ENCODE peak calls at places on chromosomes 4 and X, in eight cellular contexts. G, R, M, U, L, I, E and O are unnamed samples.
A peak's percentile ranks its signal among the peaks of the same experiment; 100 is the strongest.

GRCh38 chr4:8852118-8852704 is 19.4 kb downstream of the HMX1 start:
- DNase-seq in G (no peak), R (peak; percentile 24), M (no peak), U (no peak), L (no peak), I (no peak), E (no peak), O (no peak)

GRCh38 chrX:63855896-63856295 is 70.9 kb upstream of the ARHGEF9 start:
- DNase-seq in G (no peak), R (no peak), M (no peak), U (no peak), L (no peak), I (no peak), E (no peak), O (no peak)

GRCh38 chrX:112852850-112853249 is 12.2 kb upstream of the AMOT start:
- DNase-seq in G (no peak), R (no peak), M (no peak), U (no peak), L (no peak), I (no peak), E (no peak), O (no peak)

GRCh38 chrX:25156323-25156722 is 140.6 kb upstream of the ARX start:
- DNase-seq in G (no peak), R (no peak), M (peak; percentile 15), U (no peak), L (no peak), I (no peak), E (no peak), O (no peak)

GRCh38 chr4:55604996-55605395 is 13.0 kb upstream of the PDCL2 start:
- DNase-seq in G (peak; percentile 2), R (no peak), M (no peak), U (no peak), L (no peak), I (no peak), E (no peak), O (no peak)

GRCh38 chr4:150510176-150510875 is 71.6 kb upstream of the MAB21L2 start:
- DNase-seq in G (peak; percentile 15), R (no peak), M (peak; percentile 65), U (no peak), L (no peak), I (no peak), E (no peak), O (peak; percentile 6)

GRCh38 chr4:41204400-41204978 is 9.9 kb downstream of the APBB2 start:
- DNase-seq in G (no peak), R (no peak), M (peak; percentile 68), U (no peak), L (peak; percentile 64), I (peak; percentile 30), E (peak; percentile 67), O (peak; percentile 67)

GRCh38 chrX:152817082-152817744 is 13.3 kb downstream of the CETN2 start:
- DNase-seq in G (peak; percentile 38), R (no peak), M (peak; percentile 65), U (peak; percentile 26), L (no peak), I (no peak), E (no peak), O (no peak)

GRCh38 chr4:183438458-183439113 is 5.8 kb upstream of the CDKN2AIP start:
- DNase-seq in G (no peak), R (no peak), M (peak; percentile 94), U (peak; percentile 41), L (peak; percentile 98), I (peak; percentile 70), E (peak; percentile 98), O (peak; percentile 82)

GRCh38 chr4:155703486-155704227 is 37.0 kb downstream of the GUCY1A1 start:
- DNase-seq in G (no peak), R (no peak), M (peak; percentile 48), U (no peak), L (no peak), I (no peak), E (peak; percentile 57), O (no peak)

GRCh38 chr4:180828455-180829018 is 1414.7 kb upstream of the TENM3 start:
- DNase-seq in G (peak; percentile 51), R (no peak), M (peak; percentile 73), U (no peak), L (no peak), I (peak; percentile 25), E (peak; percentile 31), O (peak; percentile 69)

GRCh38 chr4:158170691-158171455 is 2.0 kb downstream of the GASK1B start:
- DNase-seq in G (no peak), R (peak; percentile 72), M (peak; percentile 53), U (peak; percentile 45), L (no peak), I (peak; percentile 55), E (no peak), O (no peak)

GRCh38 chr4:3255611-3256186 is 6.7 kb downstream of the MSANTD1 start:
- DNase-seq in G (no peak), R (no peak), M (no peak), U (peak; percentile 4), L (no peak), I (no peak), E (no peak), O (no peak)

GRCh38 chr4:39320381-39321115 is 45.6 kb downstream of the RFC1 start:
- DNase-seq in G (no peak), R (no peak), M (peak; percentile 15), U (no peak), L (no peak), I (no peak), E (no peak), O (no peak)

GRCh38 chrX:41265615-41266014 is 68.3 kb upstream of the DDX3X start:
- DNase-seq in G (no peak), R (no peak), M (no peak), U (peak; percentile 41), L (no peak), I (no peak), E (no peak), O (no peak)

GRCh38 chrX:129158505-129158904 is 364.8 kb downstream of the SMARCA1 start:
- DNase-seq in G (no peak), R (no peak), M (no peak), U (no peak), L (no peak), I (no peak), E (no peak), O (no peak)

GRCh38 chrX:36087366-36087765 is 167.8 kb downstream of the CFAP47 start:
- DNase-seq in G (no peak), R (no peak), M (no peak), U (no peak), L (no peak), I (no peak), E (no peak), O (no peak)

GRCh38 chrX:69618803-69619202 is 2.9 kb downstream of the EDA start:
- DNase-seq in G (peak; percentile 14), R (no peak), M (peak; percentile 39), U (peak; percentile 11), L (no peak), I (peak; percentile 19), E (no peak), O (no peak)

DNA sequence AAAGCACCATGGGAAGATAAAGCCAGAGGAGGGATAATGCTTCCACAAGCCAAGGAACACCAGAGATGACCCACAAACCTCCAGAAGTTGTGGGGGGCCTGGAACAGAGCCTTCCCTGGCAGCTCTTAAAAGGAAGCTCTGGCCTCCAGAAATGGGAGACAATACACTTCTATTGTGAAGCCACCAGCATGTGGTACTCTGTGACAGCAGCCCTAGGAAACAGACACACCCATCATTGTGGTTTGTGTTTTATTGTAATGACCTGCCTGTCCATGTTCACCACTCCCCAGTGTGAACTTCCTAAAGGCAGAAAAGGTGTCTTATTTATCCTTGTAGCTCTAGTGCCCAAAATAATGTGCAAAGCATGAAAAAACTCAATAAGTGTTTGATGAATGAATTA is 264.1 kb upstream of the GATB start:
- DNase-seq in G (no peak), R (no peak), M (peak; percentile 15), U (no peak), L (no peak), I (no peak), E (no peak), O (no peak)
- H3K36me3 ChIP-seq in G (no peaks in the 10 kb centered on the region), R (no peaks in the 10 kb centered on the region), M (no peaks in the 10 kb centered on the region), U (no peaks in the 10 kb centered on the region), L (no peaks in the 10 kb centered on the region), I (no peaks in the 10 kb centered on the region), E (no peaks in the 10 kb centered on the region), O (no peaks in the 10 kb centered on the region)

DNA sequence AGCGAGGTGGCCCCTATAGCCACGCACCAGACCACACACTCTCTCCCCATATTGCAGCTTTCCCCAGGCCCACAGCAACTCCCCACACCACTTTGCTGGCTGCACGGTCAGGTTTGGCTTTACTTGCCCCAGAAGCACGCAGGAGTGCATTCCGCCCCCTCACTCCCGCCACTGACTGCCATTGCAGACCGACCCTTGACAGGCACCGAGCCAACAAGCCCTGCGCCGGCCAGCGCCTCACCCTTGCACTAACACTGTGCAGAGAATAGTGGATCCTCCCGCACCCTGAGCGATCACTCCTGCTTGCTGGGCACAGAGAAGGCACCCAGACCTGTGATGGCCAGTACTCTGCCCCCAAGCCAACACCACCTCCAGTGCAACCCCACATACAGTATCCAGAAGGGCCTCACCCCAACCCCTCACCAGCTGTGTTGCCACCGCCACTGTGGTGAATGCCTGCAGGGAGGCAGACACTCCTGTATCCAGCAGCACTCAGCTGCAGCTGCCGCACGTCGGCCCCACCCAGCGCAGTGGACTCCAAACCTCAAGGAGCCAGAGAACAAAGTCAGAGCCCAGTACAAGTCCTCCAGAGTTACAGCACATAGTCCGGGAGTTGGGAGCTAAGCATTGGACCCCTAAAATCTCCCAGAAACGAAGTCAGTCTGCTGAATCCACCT is 28.6 kb upstream of the DIAPH2 start:
- DNase-seq in G (no peak), R (no peak), M (no peak), U (peak; percentile 21), L (no peak), I (no peak), E (no peak), O (no peak)
- H3K36me3 ChIP-seq in G (no peaks in the 10 kb centered on the region), R (no peaks in the 10 kb centered on the region), M (no peaks in the 10 kb centered on the region), U (no peaks in the 10 kb centered on the region), L (no peaks in the 10 kb centered on the region), I (no peaks in the 10 kb centered on the region), E (no peaks in the 10 kb centered on the region), O (no peaks in the 10 kb centered on the region)

DNA sequence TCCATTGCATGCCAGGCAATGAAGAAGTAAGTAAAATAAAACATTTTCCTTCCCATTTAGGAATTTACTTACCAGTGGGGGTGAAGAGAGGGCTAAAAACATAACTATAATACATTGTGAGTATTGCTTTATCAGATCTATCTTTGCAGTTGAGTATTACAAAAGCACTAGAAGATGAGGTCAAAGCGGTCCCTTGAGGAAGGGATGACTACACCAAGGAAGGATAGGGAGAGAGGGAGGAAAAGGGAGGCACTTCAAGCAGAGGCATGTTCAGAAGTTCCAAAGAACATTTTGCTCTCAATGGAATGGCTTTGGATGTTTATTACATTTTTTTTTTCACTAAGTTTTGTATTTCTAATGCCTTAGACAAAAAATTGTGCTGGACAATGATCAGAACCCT is 127.8 kb downstream of the TET2 start:
- DNase-seq in G (no peak), R (no peak), M (no peak), U (no peak), L (no peak), I (no peak), E (no peak), O (no peak)
- H3K36me3 ChIP-seq in G (peaks cover 7% of the 10 kb centered on the region), R (peaks cover 66% of the 10 kb centered on the region), M (peaks cover 6% of the 10 kb centered on the region), U (peaks cover 2% of the 10 kb centered on the region), L (no peaks in the 10 kb centered on the region), I (peaks cover 8% of the 10 kb centered on the region), E (peaks cover 2% of the 10 kb centered on the region), O (peaks cover 14% of the 10 kb centered on the region)

DNA sequence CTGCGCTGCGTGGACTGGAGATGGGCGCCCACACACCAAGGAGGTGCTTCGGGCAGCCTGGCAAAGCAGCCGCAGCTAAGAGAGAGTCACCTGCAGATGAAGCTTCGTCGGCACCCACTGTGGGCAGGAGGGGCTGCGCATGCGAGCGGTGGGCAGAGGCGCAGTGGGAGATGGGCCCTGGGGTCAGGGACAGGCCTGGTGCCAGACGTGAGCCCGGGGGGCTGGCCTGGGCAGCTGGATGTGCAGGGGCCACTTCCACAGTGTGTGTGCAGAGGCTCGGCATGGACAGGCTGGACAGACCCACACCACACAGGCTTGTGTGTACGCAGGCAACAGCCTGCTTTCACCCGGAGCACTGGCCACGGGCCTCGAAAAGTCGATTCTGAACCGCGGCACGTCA is 18.6 kb downstream of the CTBP1 start:
- DNase-seq in G (no peak), R (no peak), M (no peak), U (no peak), L (no peak), I (no peak), E (no peak), O (no peak)
- H3K36me3 ChIP-seq in G (no peaks in the 10 kb centered on the region), R (peaks cover 99% of the 10 kb centered on the region), M (peaks cover 4% of the 10 kb centered on the region), U (no peaks in the 10 kb centered on the region), L (no peaks in the 10 kb centered on the region), I (peaks cover 29% of the 10 kb centered on the region), E (peaks cover 5% of the 10 kb centered on the region), O (peaks cover 30% of the 10 kb centered on the region)